ENCODE peak calls at places on chromosomes 16 and 17, in seven cellular contexts. One of them, this sample, is unnamed.

GRCh38 chr17:57990037-57990436 is 2.0 kb upstream of the VEZF1 start:
- DNase-seq in stimulated activated naive B cell treated with anti-CD40 and anti-IgM and Interleukin-4, amounts not matched to agents 10 μg/mL and 1 μg/mL and 100 μg/mL, for 72 hours: no peak
- DNase-seq in GM04503: no peak
- DNase-seq in hepatic stellate cell: no peak
- DNase-seq in MV-4-11: no peak
- DNase-seq in activated CD8-positive, alpha-beta memory T cell treated with anti-CD3 and anti-CD28 coated beads, Interleukin-2, amount 50 U/mL, for 48 hours: no peak
- DNase-seq in nucleus accumbens: no peak
- DNase-seq in this sample: no peak

GRCh38 chr17:73782641-73783381 is 138.6 kb upstream of the SDK2 start:
- DNase-seq in stimulated activated naive B cell treated with anti-CD40 and anti-IgM and Interleukin-4, amounts not matched to agents 10 μg/mL and 1 μg/mL and 100 μg/mL, for 72 hours: no peak
- DNase-seq in GM04503: no peak
- DNase-seq in hepatic stellate cell: no peak
- DNase-seq in MV-4-11: no peak
- DNase-seq in activated CD8-positive, alpha-beta memory T cell treated with anti-CD3 and anti-CD28 coated beads, Interleukin-2, amount 50 U/mL, for 48 hours: no peak
- DNase-seq in nucleus accumbens: no peak
- DNase-seq in this sample: no peak

GRCh38 chr16:84922351-84923135 is 88.8 kb downstream of the ZDHHC7 start:
- DNase-seq in stimulated activated naive B cell treated with anti-CD40 and anti-IgM and Interleukin-4, amounts not matched to agents 10 μg/mL and 1 μg/mL and 100 μg/mL, for 72 hours: no peak
- DNase-seq in GM04503: no peak
- DNase-seq in hepatic stellate cell: peak; percentile 85
- DNase-seq in MV-4-11: no peak
- DNase-seq in activated CD8-positive, alpha-beta memory T cell treated with anti-CD3 and anti-CD28 coated beads, Interleukin-2, amount 50 U/mL, for 48 hours: no peak
- DNase-seq in nucleus accumbens: peak; percentile 51
- DNase-seq in this sample: no peak

GRCh38 chr17:3870871-3871306 is 22.0 kb downstream of the CAMKK1 start:
- DNase-seq in stimulated activated naive B cell treated with anti-CD40 and anti-IgM and Interleukin-4, amounts not matched to agents 10 μg/mL and 1 μg/mL and 100 μg/mL, for 72 hours: no peak
- DNase-seq in GM04503: no peak
- DNase-seq in hepatic stellate cell: no peak
- DNase-seq in MV-4-11: no peak
- DNase-seq in activated CD8-positive, alpha-beta memory T cell treated with anti-CD3 and anti-CD28 coated beads, Interleukin-2, amount 50 U/mL, for 48 hours: no peak
- DNase-seq in nucleus accumbens: no peak
- DNase-seq in this sample: no peak

GRCh38 chr16:76634847-76635697 is 357.9 kb downstream of the CNTNAP4 start:
- DNase-seq in stimulated activated naive B cell treated with anti-CD40 and anti-IgM and Interleukin-4, amounts not matched to agents 10 μg/mL and 1 μg/mL and 100 μg/mL, for 72 hours: no peak
- DNase-seq in GM04503: no peak
- DNase-seq in hepatic stellate cell: no peak
- DNase-seq in MV-4-11: no peak
- DNase-seq in activated CD8-positive, alpha-beta memory T cell treated with anti-CD3 and anti-CD28 coated beads, Interleukin-2, amount 50 U/mL, for 48 hours: no peak
- DNase-seq in nucleus accumbens: no peak
- DNase-seq in this sample: no peak

GRCh38 chr17:31509805-31510177 is 118.3 kb downstream of the RAB11FIP4 start:
- DNase-seq in stimulated activated naive B cell treated with anti-CD40 and anti-IgM and Interleukin-4, amounts not matched to agents 10 μg/mL and 1 μg/mL and 100 μg/mL, for 72 hours: no peak
- DNase-seq in GM04503: no peak
- DNase-seq in hepatic stellate cell: no peak
- DNase-seq in MV-4-11: no peak
- DNase-seq in activated CD8-positive, alpha-beta memory T cell treated with anti-CD3 and anti-CD28 coated beads, Interleukin-2, amount 50 U/mL, for 48 hours: peak; percentile 68
- DNase-seq in nucleus accumbens: no peak
- DNase-seq in this sample: no peak

GRCh38 chr17:65020284-65020683 is 36.3 kb downstream of the GNA13 start:
- DNase-seq in stimulated activated naive B cell treated with anti-CD40 and anti-IgM and Interleukin-4, amounts not matched to agents 10 μg/mL and 1 μg/mL and 100 μg/mL, for 72 hours: no peak
- DNase-seq in GM04503: peak; percentile 64
- DNase-seq in hepatic stellate cell: no peak
- DNase-seq in MV-4-11: peak; percentile 93
- DNase-seq in activated CD8-positive, alpha-beta memory T cell treated with anti-CD3 and anti-CD28 coated beads, Interleukin-2, amount 50 U/mL, for 48 hours: no peak
- DNase-seq in nucleus accumbens: no peak
- DNase-seq in this sample: peak; percentile 83

GRCh38 chr17:73380439-73381106 is 68.8 kb upstream of the CDC42EP4 start:
- DNase-seq in stimulated activated naive B cell treated with anti-CD40 and anti-IgM and Interleukin-4, amounts not matched to agents 10 μg/mL and 1 μg/mL and 100 μg/mL, for 72 hours: no peak
- DNase-seq in GM04503: no peak
- DNase-seq in hepatic stellate cell: no peak
- DNase-seq in MV-4-11: no peak
- DNase-seq in activated CD8-positive, alpha-beta memory T cell treated with anti-CD3 and anti-CD28 coated beads, Interleukin-2, amount 50 U/mL, for 48 hours: no peak
- DNase-seq in nucleus accumbens: no peak
- DNase-seq in this sample: no peak

GRCh38 chr17:61795546-61795945 is 67.8 kb downstream of the BRIP1 start:
- DNase-seq in stimulated activated naive B cell treated with anti-CD40 and anti-IgM and Interleukin-4, amounts not matched to agents 10 μg/mL and 1 μg/mL and 100 μg/mL, for 72 hours: no peak
- DNase-seq in GM04503: no peak
- DNase-seq in hepatic stellate cell: no peak
- DNase-seq in MV-4-11: no peak
- DNase-seq in activated CD8-positive, alpha-beta memory T cell treated with anti-CD3 and anti-CD28 coated beads, Interleukin-2, amount 50 U/mL, for 48 hours: no peak
- DNase-seq in nucleus accumbens: no peak
- DNase-seq in this sample: no peak

GRCh38 chr16:22191966-22192260 is 14.2 kb upstream of the EEF2K start:
- DNase-seq in stimulated activated naive B cell treated with anti-CD40 and anti-IgM and Interleukin-4, amounts not matched to agents 10 μg/mL and 1 μg/mL and 100 μg/mL, for 72 hours: no peak
- DNase-seq in GM04503: no peak
- DNase-seq in hepatic stellate cell: no peak
- DNase-seq in MV-4-11: no peak
- DNase-seq in activated CD8-positive, alpha-beta memory T cell treated with anti-CD3 and anti-CD28 coated beads, Interleukin-2, amount 50 U/mL, for 48 hours: peak; percentile 70
- DNase-seq in nucleus accumbens: peak; percentile 14
- DNase-seq in this sample: no peak

GRCh38 chr16:67137605-67138004 is 13.2 kb downstream of the B3GNT9 start:
- DNase-seq in stimulated activated naive B cell treated with anti-CD40 and anti-IgM and Interleukin-4, amounts not matched to agents 10 μg/mL and 1 μg/mL and 100 μg/mL, for 72 hours: no peak
- DNase-seq in GM04503: no peak
- DNase-seq in hepatic stellate cell: no peak
- DNase-seq in MV-4-11: no peak
- DNase-seq in activated CD8-positive, alpha-beta memory T cell treated with anti-CD3 and anti-CD28 coated beads, Interleukin-2, amount 50 U/mL, for 48 hours: no peak
- DNase-seq in nucleus accumbens: no peak
- DNase-seq in this sample: no peak

GRCh38 chr16:66515543-66516171 is 34.3 kb downstream of the TK2 start:
- DNase-seq in stimulated activated naive B cell treated with anti-CD40 and anti-IgM and Interleukin-4, amounts not matched to agents 10 μg/mL and 1 μg/mL and 100 μg/mL, for 72 hours: no peak
- DNase-seq in GM04503: peak; percentile 81
- DNase-seq in hepatic stellate cell: peak; percentile 50
- DNase-seq in MV-4-11: peak; percentile 60
- DNase-seq in activated CD8-positive, alpha-beta memory T cell treated with anti-CD3 and anti-CD28 coated beads, Interleukin-2, amount 50 U/mL, for 48 hours: no peak
- DNase-seq in nucleus accumbens: no peak
- DNase-seq in this sample: no peak

GRCh38 chr17:79799174-79799537 is 2.3 kb upstream of the CBX8 start:
- DNase-seq in stimulated activated naive B cell treated with anti-CD40 and anti-IgM and Interleukin-4, amounts not matched to agents 10 μg/mL and 1 μg/mL and 100 μg/mL, for 72 hours: no peak
- DNase-seq in GM04503: no peak
- DNase-seq in hepatic stellate cell: no peak
- DNase-seq in MV-4-11: no peak
- DNase-seq in activated CD8-positive, alpha-beta memory T cell treated with anti-CD3 and anti-CD28 coated beads, Interleukin-2, amount 50 U/mL, for 48 hours: no peak
- DNase-seq in nucleus accumbens: no peak
- DNase-seq in this sample: no peak

GRCh38 chr17:42519546-42520444 is 16.2 kb upstream of the NAGLU start:
- DNase-seq in stimulated activated naive B cell treated with anti-CD40 and anti-IgM and Interleukin-4, amounts not matched to agents 10 μg/mL and 1 μg/mL and 100 μg/mL, for 72 hours: no peak
- DNase-seq in GM04503: peak; percentile 99
- DNase-seq in hepatic stellate cell: peak; percentile 85
- DNase-seq in MV-4-11: peak; percentile 22
- DNase-seq in activated CD8-positive, alpha-beta memory T cell treated with anti-CD3 and anti-CD28 coated beads, Interleukin-2, amount 50 U/mL, for 48 hours: no peak
- DNase-seq in nucleus accumbens: peak; percentile 56
- DNase-seq in this sample: peak; percentile 89

GRCh38 chr16:82059161-82059982 is 24.3 kb downstream of the HSD17B2 start:
- DNase-seq in stimulated activated naive B cell treated with anti-CD40 and anti-IgM and Interleukin-4, amounts not matched to agents 10 μg/mL and 1 μg/mL and 100 μg/mL, for 72 hours: no peak
- DNase-seq in GM04503: no peak
- DNase-seq in hepatic stellate cell: no peak
- DNase-seq in MV-4-11: no peak
- DNase-seq in activated CD8-positive, alpha-beta memory T cell treated with anti-CD3 and anti-CD28 coated beads, Interleukin-2, amount 50 U/mL, for 48 hours: no peak
- DNase-seq in nucleus accumbens: no peak
- DNase-seq in this sample: no peak

GRCh38 chr17:510223-510917 is 157.8 kb upstream of the RPH3AL start:
- DNase-seq in stimulated activated naive B cell treated with anti-CD40 and anti-IgM and Interleukin-4, amounts not matched to agents 10 μg/mL and 1 μg/mL and 100 μg/mL, for 72 hours: no peak
- DNase-seq in GM04503: no peak
- DNase-seq in hepatic stellate cell: no peak
- DNase-seq in MV-4-11: no peak
- DNase-seq in activated CD8-positive, alpha-beta memory T cell treated with anti-CD3 and anti-CD28 coated beads, Interleukin-2, amount 50 U/mL, for 48 hours: no peak
- DNase-seq in nucleus accumbens: no peak
- DNase-seq in this sample: no peak

GRCh38 chr17:42679001-42679491 is 2.3 kb upstream of the PLEKHH3 start:
- DNase-seq in stimulated activated naive B cell treated with anti-CD40 and anti-IgM and Interleukin-4, amounts not matched to agents 10 μg/mL and 1 μg/mL and 100 μg/mL, for 72 hours: no peak
- DNase-seq in GM04503: no peak
- DNase-seq in hepatic stellate cell: no peak
- DNase-seq in MV-4-11: peak; percentile 17
- DNase-seq in activated CD8-positive, alpha-beta memory T cell treated with anti-CD3 and anti-CD28 coated beads, Interleukin-2, amount 50 U/mL, for 48 hours: peak; percentile 70
- DNase-seq in nucleus accumbens: no peak
- DNase-seq in this sample: peak; percentile 73

GRCh38 chr16:57977418-57978069 is 6.6 kb upstream of the CNGB1 start:
- DNase-seq in stimulated activated naive B cell treated with anti-CD40 and anti-IgM and Interleukin-4, amounts not matched to agents 10 μg/mL and 1 μg/mL and 100 μg/mL, for 72 hours: no peak
- DNase-seq in GM04503: no peak
- DNase-seq in hepatic stellate cell: no peak
- DNase-seq in MV-4-11: no peak
- DNase-seq in activated CD8-positive, alpha-beta memory T cell treated with anti-CD3 and anti-CD28 coated beads, Interleukin-2, amount 50 U/mL, for 48 hours: no peak
- DNase-seq in nucleus accumbens: no peak
- DNase-seq in this sample: no peak

GRCh38 chr17:59046192-59046591 is 60.5 kb downstream of the TRIM37 start:
- DNase-seq in stimulated activated naive B cell treated with anti-CD40 and anti-IgM and Interleukin-4, amounts not matched to agents 10 μg/mL and 1 μg/mL and 100 μg/mL, for 72 hours: no peak
- DNase-seq in GM04503: no peak
- DNase-seq in hepatic stellate cell: no peak
- DNase-seq in MV-4-11: no peak
- DNase-seq in activated CD8-positive, alpha-beta memory T cell treated with anti-CD3 and anti-CD28 coated beads, Interleukin-2, amount 50 U/mL, for 48 hours: no peak
- DNase-seq in nucleus accumbens: no peak
- DNase-seq in this sample: no peak

GRCh38 chr16:52050418-52050817 is 496.5 kb downstream of the TOX3 start:
- DNase-seq in stimulated activated naive B cell treated with anti-CD40 and anti-IgM and Interleukin-4, amounts not matched to agents 10 μg/mL and 1 μg/mL and 100 μg/mL, for 72 hours: no peak
- DNase-seq in GM04503: no peak
- DNase-seq in hepatic stellate cell: no peak
- DNase-seq in MV-4-11: peak; percentile 97
- DNase-seq in activated CD8-positive, alpha-beta memory T cell treated with anti-CD3 and anti-CD28 coated beads, Interleukin-2, amount 50 U/mL, for 48 hours: no peak
- DNase-seq in nucleus accumbens: no peak
- DNase-seq in this sample: peak; percentile 89

GRCh38 chr17:15334266-15334665 is 7.1 kb downstream of the TEKT3 start:
- DNase-seq in stimulated activated naive B cell treated with anti-CD40 and anti-IgM and Interleukin-4, amounts not matched to agents 10 μg/mL and 1 μg/mL and 100 μg/mL, for 72 hours: no peak
- DNase-seq in GM04503: no peak
- DNase-seq in hepatic stellate cell: no peak
- DNase-seq in MV-4-11: no peak
- DNase-seq in activated CD8-positive, alpha-beta memory T cell treated with anti-CD3 and anti-CD28 coated beads, Interleukin-2, amount 50 U/mL, for 48 hours: no peak
- DNase-seq in nucleus accumbens: no peak
- DNase-seq in this sample: peak; percentile 58

GRCh38 chr17:49738456-49739163 is 25.3 kb downstream of the FAM117A start:
- DNase-seq in stimulated activated naive B cell treated with anti-CD40 and anti-IgM and Interleukin-4, amounts not matched to agents 10 μg/mL and 1 μg/mL and 100 μg/mL, for 72 hours: no peak
- DNase-seq in GM04503: no peak
- DNase-seq in hepatic stellate cell: no peak
- DNase-seq in MV-4-11: no peak
- DNase-seq in activated CD8-positive, alpha-beta memory T cell treated with anti-CD3 and anti-CD28 coated beads, Interleukin-2, amount 50 U/mL, for 48 hours: no peak
- DNase-seq in nucleus accumbens: no peak
- DNase-seq in this sample: no peak

GRCh38 chr17:50317121-50317520 is 28.8 kb upstream of the XYLT2 start:
- DNase-seq in stimulated activated naive B cell treated with anti-CD40 and anti-IgM and Interleukin-4, amounts not matched to agents 10 μg/mL and 1 μg/mL and 100 μg/mL, for 72 hours: no peak
- DNase-seq in GM04503: no peak
- DNase-seq in hepatic stellate cell: no peak
- DNase-seq in MV-4-11: no peak
- DNase-seq in activated CD8-positive, alpha-beta memory T cell treated with anti-CD3 and anti-CD28 coated beads, Interleukin-2, amount 50 U/mL, for 48 hours: no peak
- DNase-seq in nucleus accumbens: no peak
- DNase-seq in this sample: peak; percentile 30

GRCh38 chr17:19384723-19385391 is 2.1 kb downstream of the MFAP4 start:
- DNase-seq in stimulated activated naive B cell treated with anti-CD40 and anti-IgM and Interleukin-4, amounts not matched to agents 10 μg/mL and 1 μg/mL and 100 μg/mL, for 72 hours: no peak
- DNase-seq in GM04503: peak; percentile 67
- DNase-seq in hepatic stellate cell: peak; percentile 69
- DNase-seq in MV-4-11: peak; percentile 92
- DNase-seq in activated CD8-positive, alpha-beta memory T cell treated with anti-CD3 and anti-CD28 coated beads, Interleukin-2, amount 50 U/mL, for 48 hours: no peak
- DNase-seq in nucleus accumbens: peak; percentile 84
- DNase-seq in this sample: peak; percentile 57

GRCh38 chr16:89350701-89351380 is 133.3 kb downstream of the ZNF778 start:
- DNase-seq in stimulated activated naive B cell treated with anti-CD40 and anti-IgM and Interleukin-4, amounts not matched to agents 10 μg/mL and 1 μg/mL and 100 μg/mL, for 72 hours: no peak
- DNase-seq in GM04503: no peak
- DNase-seq in hepatic stellate cell: no peak
- DNase-seq in MV-4-11: no peak
- DNase-seq in activated CD8-positive, alpha-beta memory T cell treated with anti-CD3 and anti-CD28 coated beads, Interleukin-2, amount 50 U/mL, for 48 hours: no peak
- DNase-seq in nucleus accumbens: peak; percentile 19
- DNase-seq in this sample: peak; percentile 43

GRCh38 chr17:64155751-64156544 is 26.0 kb upstream of the ERN1 start:
- DNase-seq in stimulated activated naive B cell treated with anti-CD40 and anti-IgM and Interleukin-4, amounts not matched to agents 10 μg/mL and 1 μg/mL and 100 μg/mL, for 72 hours: no peak
- DNase-seq in GM04503: no peak
- DNase-seq in hepatic stellate cell: no peak
- DNase-seq in MV-4-11: no peak
- DNase-seq in activated CD8-positive, alpha-beta memory T cell treated with anti-CD3 and anti-CD28 coated beads, Interleukin-2, amount 50 U/mL, for 48 hours: no peak
- DNase-seq in nucleus accumbens: peak; percentile 79
- DNase-seq in this sample: no peak

GRCh38 chr17:78844301-78845005 is 3.8 kb upstream of the USP36 start:
- DNase-seq in stimulated activated naive B cell treated with anti-CD40 and anti-IgM and Interleukin-4, amounts not matched to agents 10 μg/mL and 1 μg/mL and 100 μg/mL, for 72 hours: peak; percentile 23
- DNase-seq in GM04503: no peak
- DNase-seq in hepatic stellate cell: no peak
- DNase-seq in MV-4-11: peak; percentile 7
- DNase-seq in activated CD8-positive, alpha-beta memory T cell treated with anti-CD3 and anti-CD28 coated beads, Interleukin-2, amount 50 U/mL, for 48 hours: no peak
- DNase-seq in nucleus accumbens: no peak
- DNase-seq in this sample: peak; percentile 29

GRCh38 chr17:31798205-31798724 is 60.8 kb downstream of the COPRS start:
- DNase-seq in stimulated activated naive B cell treated with anti-CD40 and anti-IgM and Interleukin-4, amounts not matched to agents 10 μg/mL and 1 μg/mL and 100 μg/mL, for 72 hours: no peak
- DNase-seq in GM04503: no peak
- DNase-seq in hepatic stellate cell: no peak
- DNase-seq in MV-4-11: no peak
- DNase-seq in activated CD8-positive, alpha-beta memory T cell treated with anti-CD3 and anti-CD28 coated beads, Interleukin-2, amount 50 U/mL, for 48 hours: no peak
- DNase-seq in nucleus accumbens: no peak
- DNase-seq in this sample: no peak

GRCh38 chr17:12041316-12041715 is 20.6 kb downstream of the MAP2K4 start:
- DNase-seq in stimulated activated naive B cell treated with anti-CD40 and anti-IgM and Interleukin-4, amounts not matched to agents 10 μg/mL and 1 μg/mL and 100 μg/mL, for 72 hours: no peak
- DNase-seq in GM04503: peak; percentile 51
- DNase-seq in hepatic stellate cell: peak; percentile 40
- DNase-seq in MV-4-11: peak; percentile 47
- DNase-seq in activated CD8-positive, alpha-beta memory T cell treated with anti-CD3 and anti-CD28 coated beads, Interleukin-2, amount 50 U/mL, for 48 hours: no peak
- DNase-seq in nucleus accumbens: no peak
- DNase-seq in this sample: peak; percentile 84

GRCh38 chr17:41695954-41696720 is 7.5 kb downstream of the EIF1 start:
- DNase-seq in stimulated activated naive B cell treated with anti-CD40 and anti-IgM and Interleukin-4, amounts not matched to agents 10 μg/mL and 1 μg/mL and 100 μg/mL, for 72 hours: peak; percentile 40
- DNase-seq in GM04503: no peak
- DNase-seq in hepatic stellate cell: peak; percentile 83
- DNase-seq in MV-4-11: peak; percentile 80
- DNase-seq in activated CD8-positive, alpha-beta memory T cell treated with anti-CD3 and anti-CD28 coated beads, Interleukin-2, amount 50 U/mL, for 48 hours: peak; percentile 87
- DNase-seq in nucleus accumbens: peak; percentile 30
- DNase-seq in this sample: peak; percentile 67

GRCh38 chr17:55644346-55644745 is 78.3 kb downstream of the TMEM100 start:
- DNase-seq in stimulated activated naive B cell treated with anti-CD40 and anti-IgM and Interleukin-4, amounts not matched to agents 10 μg/mL and 1 μg/mL and 100 μg/mL, for 72 hours: no peak
- DNase-seq in GM04503: no peak
- DNase-seq in hepatic stellate cell: no peak
- DNase-seq in MV-4-11: no peak
- DNase-seq in activated CD8-positive, alpha-beta memory T cell treated with anti-CD3 and anti-CD28 coated beads, Interleukin-2, amount 50 U/mL, for 48 hours: no peak
- DNase-seq in nucleus accumbens: no peak
- DNase-seq in this sample: no peak

GRCh38 chr17:73309727-73310555 is 1.9 kb downstream of the CDC42EP4 start:
- DNase-seq in stimulated activated naive B cell treated with anti-CD40 and anti-IgM and Interleukin-4, amounts not matched to agents 10 μg/mL and 1 μg/mL and 100 μg/mL, for 72 hours: no peak
- DNase-seq in GM04503: no peak
- DNase-seq in hepatic stellate cell: no peak
- DNase-seq in MV-4-11: no peak
- DNase-seq in activated CD8-positive, alpha-beta memory T cell treated with anti-CD3 and anti-CD28 coated beads, Interleukin-2, amount 50 U/mL, for 48 hours: no peak
- DNase-seq in nucleus accumbens: no peak
- DNase-seq in this sample: no peak